ENCODE peak calls at places on chromosomes 1 and 21, in six cellular contexts. V is hepatocyte, H is SJSA1, Z is Panc1, C is HCT116, Q is PC-9. O is an unnamed sample.

GRCh38 chr1:181894439-181894859 is 167.1 kb downstream of the ZNF648 start:
- DNase-seq in V (no peak), Z (no peak), C (no peak), Q (no peak), H (no peak), O (no peak)

GRCh38 chr1:169484683-169485426 is 889 bp downstream of the SLC19A2 start:
- DNase-seq in Z (no peak), Q (peak; percentile 53), H (no peak), V (peak; percentile 85), C (no peak), O (peak; percentile 21)

GRCh38 chr21:33421713-33422393 is 18.6 kb downstream of the IFNGR2 start:
- DNase-seq in Q (peak; percentile 43), H (no peak), V (no peak), Z (no peak), C (no peak), O (no peak)

GRCh38 chr21:39300587-39300986 is 12.8 kb downstream of the BRWD1 start:
- DNase-seq in Z (no peak), H (no peak), Q (no peak), C (no peak), V (no peak), O (no peak)

GRCh38 chr1:226425004-226425378 is 17.1 kb upstream of the PARP1 start:
- DNase-seq in V (no peak), Z (no peak), C (no peak), H (no peak), Q (no peak), O (no peak)

GRCh38 chr1:229704157-229704556 is 78.1 kb downstream of the URB2 start:
- DNase-seq in V (no peak), Q (no peak), Z (no peak), H (no peak), C (no peak), O (no peak)

GRCh38 chr1:42926870-42927242 is 31.8 kb downstream of the SLC2A1 start:
- DNase-seq in V (no peak), Q (no peak), H (no peak), Z (no peak), C (no peak), O (peak; percentile 18)

GRCh38 chr1:111880866-111881837 is 108.3 kb downstream of the KCND3 start:
- DNase-seq in V (no peak), Z (no peak), Q (no peak), C (no peak), H (no peak), O (no peak)

GRCh38 chr21:35150562-35151226 is 101.6 kb upstream of the RUNX1 start:
- DNase-seq in Z (no peak), H (no peak), V (no peak), C (no peak), Q (no peak), O (no peak)

GRCh38 chr1:157173900-157174410 is 35.8 kb upstream of the ETV3 start:
- DNase-seq in H (no peak), Q (no peak), V (no peak), Z (no peak), C (no peak), O (no peak)

GRCh38 chr1:119112791-119113190 is 27.7 kb downstream of the WARS2 start:
- DNase-seq in Z (no peak), H (no peak), C (no peak), V (no peak), Q (no peak), O (no peak)

GRCh38 chr1:115642168-115643072 is 650 bp downstream of the VANGL1 start:
- DNase-seq in H (peak; percentile 61), C (no peak), V (peak; percentile 74), Q (peak; percentile 76), Z (no peak), O (peak; percentile 77)

GRCh38 chr1:24786191-24786590 is 40.9 kb downstream of the CLIC4 start:
- DNase-seq in Q (no peak), V (no peak), H (no peak), Z (no peak), C (no peak), O (no peak)

GRCh38 chr1:162538815-162539431 is 22.6 kb upstream of the UAP1 start:
- DNase-seq in V (no peak), Z (peak; percentile 97), Q (peak; percentile 94), H (peak; percentile 86), C (peak; percentile 75), O (no peak)

GRCh38 chr1:82586473-82586872 is 785.7 kb downstream of the ADGRL2 start:
- DNase-seq in C (no peak), Z (no peak), H (no peak), V (no peak), Q (no peak), O (no peak)

GRCh38 chr1:8947127-8947691 is 1.5 kb downstream of the CA6 start:
- DNase-seq in C (no peak), V (no peak), Q (no peak), Z (no peak), H (no peak), O (no peak)

GRCh38 chr1:33191731-33192275 is 10.0 kb upstream of the TRIM62 start:
- DNase-seq in C (no peak), V (no peak), H (no peak), Q (no peak), Z (no peak), O (no peak)

GRCh38 chr1:147479864-147480564 is 61.3 kb upstream of the BCL9 start:
- DNase-seq in Q (no peak), V (no peak), H (no peak), C (no peak), Z (no peak), O (no peak)

GRCh38 chr1:20185834-20186782 is at the start of the genes PLA2G2C and UBXN10:
- DNase-seq in C (no peak), Q (peak; percentile 53), Z (no peak), H (no peak), V (peak; percentile 65), O (peak; percentile 91)

GRCh38 chr1:223226271-223226670 is 83.2 kb upstream of the TLR5 start:
- DNase-seq in C (no peak), V (no peak), Z (no peak), H (peak; percentile 21), Q (no peak), O (no peak)

GRCh38 chr1:92951141-92951582 is 10.1 kb downstream of the DIPK1A start:
- DNase-seq in H (peak; percentile 55), Z (no peak), V (peak; percentile 17), Q (peak; percentile 79), C (peak; percentile 26), O (no peak)

GRCh38 chr1:10380594-10381275 is 18.1 kb upstream of the PGD start:
- DNase-seq in Z (no peak), H (peak; percentile 79), C (no peak), Q (peak; percentile 76), V (peak; percentile 56), O (no peak)

GRCh38 chr1:173267453-173267945 is 60.4 kb upstream of the TNFSF4 start:
- DNase-seq in C (no peak), H (no peak), V (no peak), Q (no peak), Z (no peak), O (no peak)

GRCh38 chr1:85836736-85837135 is 128.5 kb upstream of the ZNHIT6 start:
- DNase-seq in Q (no peak), H (no peak), V (no peak), Z (no peak), C (no peak), O (no peak)

GRCh38 chr1:6965062-6965913 is 180.0 kb downstream of the CAMTA1 start:
- DNase-seq in V (no peak), C (no peak), Q (no peak), Z (no peak), H (no peak), O (peak; percentile 16)

GRCh38 chr1:25691211-25691610 is 74.6 kb downstream of the MAN1C1 start:
- DNase-seq in Z (no peak), Q (no peak), C (no peak), H (no peak), V (no peak), O (no peak)

GRCh38 chr1:197998110-197998509 is 80.9 kb downstream of the LHX9 start:
- DNase-seq in Q (no peak), Z (no peak), H (no peak), C (no peak), V (no peak), O (no peak)

DNA sequence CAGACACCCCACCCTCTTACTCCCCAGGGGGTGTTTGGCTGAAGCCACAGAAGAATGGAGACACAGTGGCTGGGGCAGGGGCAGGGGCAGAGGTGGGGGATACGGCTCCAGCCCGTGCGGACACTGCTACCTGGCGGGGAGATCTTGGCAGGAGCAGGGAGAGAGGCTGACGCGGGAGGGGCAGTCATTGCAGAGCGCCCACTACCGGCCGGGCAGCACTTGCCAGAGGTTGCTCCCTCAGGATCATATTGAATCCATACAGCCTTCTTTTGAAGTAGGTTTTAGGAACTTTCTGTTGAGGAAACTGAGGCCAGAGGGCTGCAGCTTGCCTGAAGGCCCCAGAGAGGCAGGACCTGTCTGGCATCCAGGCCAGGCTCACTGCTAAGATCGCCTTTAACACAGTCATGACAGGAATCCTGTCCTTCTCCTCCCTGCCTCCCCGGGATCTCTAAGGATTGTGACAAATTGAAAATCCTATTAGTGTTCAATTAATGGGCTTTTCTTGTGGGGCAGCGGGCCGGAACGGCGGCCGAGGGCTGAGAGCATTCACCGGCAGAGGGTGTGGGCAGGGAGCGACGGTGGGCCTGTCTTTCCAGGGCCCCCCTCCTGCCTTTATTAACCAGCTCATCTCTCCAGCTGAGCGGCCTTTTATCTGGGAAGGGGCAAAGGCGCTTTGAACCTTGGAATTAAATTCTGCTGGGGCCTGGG is 65.5 kb upstream of the WNT4 start:
- DNase-seq in H (no peak), V (no peak), Q (no peak), C (no peak), Z (no peak), O (peak; percentile 78)
- H3K27me3 ChIP-seq in H (peaks cover 66% of the 10 kb centered on the region), V (peaks cover 43% of the 10 kb centered on the region), Q (no peaks in the 10 kb centered on the region), C (peaks cover 15% of the 10 kb centered on the region), Z (no peaks in the 10 kb centered on the region), O (no peaks in the 10 kb centered on the region)

DNA sequence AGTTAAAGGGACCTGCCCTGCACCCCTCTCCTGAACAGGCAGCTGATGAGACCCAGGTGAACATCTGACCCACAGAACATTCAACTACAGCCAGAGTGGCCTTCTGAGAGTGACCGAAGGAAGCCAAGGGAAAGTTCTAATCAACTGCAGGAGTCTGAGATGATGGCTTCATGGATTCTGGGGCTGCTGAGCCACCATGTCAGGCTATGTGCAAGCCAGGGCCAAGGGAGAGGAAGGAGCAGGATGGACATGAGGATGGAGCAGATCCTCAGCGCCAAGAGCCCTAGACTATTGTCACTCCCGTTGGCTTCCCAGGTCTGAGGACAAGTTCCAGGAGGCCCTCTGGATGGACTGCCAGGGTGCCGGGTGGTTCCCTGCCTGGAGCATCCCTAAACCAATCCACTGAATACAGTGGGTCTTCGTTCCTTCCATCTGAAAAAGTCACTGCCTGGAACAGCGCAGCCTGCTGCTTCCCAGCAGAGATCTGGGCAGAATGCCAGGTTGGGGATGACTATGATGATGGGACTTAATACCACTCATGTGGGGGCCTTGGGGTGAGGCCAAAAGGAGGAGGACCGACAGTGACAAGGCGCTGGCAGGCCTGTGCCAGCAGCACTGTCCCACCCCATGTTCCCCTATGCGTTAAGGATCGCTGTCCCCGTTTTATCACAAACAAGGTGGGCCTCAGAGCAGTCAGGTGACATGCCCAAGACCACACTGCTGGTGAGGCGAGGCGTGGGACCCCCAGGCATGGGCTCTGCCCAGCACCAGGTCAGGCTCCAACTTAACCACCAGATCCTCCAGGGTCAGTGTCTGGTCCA is 19.8 kb downstream of the SPOCD1 start:
- DNase-seq in V (peak; percentile 54), Q (no peak), C (no peak), H (peak; percentile 89), Z (no peak), O (peak; percentile 9)
- H3K4me3 ChIP-seq in V (no peak overlapping the region), Q (no peak overlapping the region), C (no peak overlapping the region), H (peak overlapping the region; percentile 46), Z (no peak overlapping the region), O (no peak overlapping the region)

GRCh38 chr1:208083016-208083714 is 161.0 kb downstream of the PLXNA2 start:
- DNase-seq in Q (no peak), C (no peak), V (no peak), Z (no peak), H (no peak), O (no peak)
- H3K36me3 ChIP-seq in Q (no peaks in the 10 kb centered on the region), C (no peaks in the 10 kb centered on the region), V (no peaks in the 10 kb centered on the region), Z (no peaks in the 10 kb centered on the region), H (peaks cover 45% of the 10 kb centered on the region), O (no peaks in the 10 kb centered on the region)

GRCh38 chr1:30378023-30378596 is 345.3 kb downstream of the MATN1 start:
- DNase-seq in C (no peak), Q (no peak), V (no peak), Z (no peak), H (peak; percentile 23), O (no peak)
- H3K27me3 ChIP-seq in C (peaks cover 3% of the 10 kb centered on the region), Q (peaks cover 22% of the 10 kb centered on the region), V (no peaks in the 10 kb centered on the region), Z (no peaks in the 10 kb centered on the region), H (no peaks in the 10 kb centered on the region), O (no peaks in the 10 kb centered on the region)